ENCODE peak calls at places on chromosomes 7 and 10, in ten cellular contexts. K is AG09319, P is DND-41, V is mesothelial cell of epicardium, D is astrocyte, H is fibroblast of mammary gland, T is A549, M is fibroblast of the aortic adventitia, B is Peyer's patch, Q is kidney epithelial cell. C is an unnamed sample.

GRCh38 chr10:69853064-69853463 is 51.4 kb downstream of the COL13A1 start:
- DNase-seq in Q (no peak), B (no peak), T (no peak), M (no peak), V (no peak), H (no peak), P (no peak), D (no peak), K (no peak), C (no peak)

GRCh38 chr7:112161253-112162160 is 44.7 kb downstream of the DOCK4 start:
- DNase-seq in V (no peak), B (no peak), P (no peak), K (no peak), D (no peak), M (no peak), T (no peak), H (no peak), Q (no peak), C (no peak)

GRCh38 chr7:30363778-30364563 is 79.6 kb downstream of the ZNRF2 start:
- DNase-seq in P (no peak), H (no peak), K (no peak), B (no peak), M (no peak), T (no peak), Q (no peak), D (no peak), V (no peak), C (no peak)

GRCh38 chr10:100683004-100683403 is 62.4 kb upstream of the PAX2 start:
- DNase-seq in M (no peak), Q (no peak), D (no peak), K (no peak), H (no peak), V (no peak), T (no peak), P (no peak), B (no peak), C (no peak)

GRCh38 chr7:95213809-95214492 is 110.4 kb downstream of the PON1 start:
- DNase-seq in V (no peak), B (no peak), Q (no peak), P (no peak), D (peak; percentile 96), M (peak; percentile 94), K (no peak), H (peak; percentile 99), T (peak; percentile 13), C (no peak)

GRCh38 chr7:17584822-17585221 is 286.4 kb downstream of the AHR start:
- DNase-seq in D (peak; percentile 93), K (no peak), V (no peak), B (no peak), H (peak; percentile 29), Q (no peak), M (peak; percentile 25), T (no peak), P (no peak), C (peak; percentile 10)

GRCh38 chr7:25521236-25521635 is 292.9 kb upstream of the NPVF start:
- DNase-seq in K (no peak), T (no peak), D (no peak), P (no peak), M (no peak), B (no peak), H (no peak), V (no peak), Q (no peak), C (no peak)

GRCh38 chr7:91089382-91089963 is 174.8 kb upstream of the FZD1 start:
- DNase-seq in H (peak; percentile 57), T (peak; percentile 24), P (no peak), K (no peak), B (no peak), M (peak; percentile 68), V (no peak), Q (no peak), D (peak; percentile 11), C (no peak)

GRCh38 chr7:133310232-133310852 is 57.5 kb downstream of the EXOC4 start:
- DNase-seq in P (no peak), B (no peak), D (no peak), H (no peak), Q (no peak), M (peak; percentile 36), V (no peak), T (no peak), K (no peak), C (no peak)

GRCh38 chr7:21086688-21087087 is 300.0 kb upstream of the SP8 start:
- DNase-seq in Q (peak; percentile 53), B (no peak), D (peak; percentile 3), H (no peak), K (no peak), T (no peak), M (no peak), V (no peak), P (no peak), C (no peak)

GRCh38 chr7:140036224-140036651 is 26.5 kb downstream of the PARP12 start:
- DNase-seq in Q (no peak), H (peak; percentile 23), V (no peak), M (no peak), B (peak; percentile 15), T (no peak), K (no peak), D (peak; percentile 31), P (peak; percentile 19), C (no peak)

GRCh38 chr10:123986736-123987135 is 95.1 kb upstream of the CPXM2 start:
- DNase-seq in D (peak; percentile 7), Q (no peak), K (no peak), H (no peak), B (no peak), V (no peak), M (no peak), T (no peak), P (no peak), C (peak; percentile 55)

GRCh38 chr7:101156277-101156676 is 2.0 kb downstream of the AP1S1 start:
- DNase-seq in Q (no peak), D (no peak), M (no peak), B (no peak), H (no peak), T (no peak), V (no peak), P (no peak), K (no peak), C (no peak)
- TF ChIP-seq CTCF in Q (peak; percentile 13), D (peak; percentile 11), M (peak; percentile 17), B (no peak), H (peak; percentile 27), T (no peak), V (no peak), P (peak; percentile 26), K (no peak), C (peak; percentile 62)

DNA sequence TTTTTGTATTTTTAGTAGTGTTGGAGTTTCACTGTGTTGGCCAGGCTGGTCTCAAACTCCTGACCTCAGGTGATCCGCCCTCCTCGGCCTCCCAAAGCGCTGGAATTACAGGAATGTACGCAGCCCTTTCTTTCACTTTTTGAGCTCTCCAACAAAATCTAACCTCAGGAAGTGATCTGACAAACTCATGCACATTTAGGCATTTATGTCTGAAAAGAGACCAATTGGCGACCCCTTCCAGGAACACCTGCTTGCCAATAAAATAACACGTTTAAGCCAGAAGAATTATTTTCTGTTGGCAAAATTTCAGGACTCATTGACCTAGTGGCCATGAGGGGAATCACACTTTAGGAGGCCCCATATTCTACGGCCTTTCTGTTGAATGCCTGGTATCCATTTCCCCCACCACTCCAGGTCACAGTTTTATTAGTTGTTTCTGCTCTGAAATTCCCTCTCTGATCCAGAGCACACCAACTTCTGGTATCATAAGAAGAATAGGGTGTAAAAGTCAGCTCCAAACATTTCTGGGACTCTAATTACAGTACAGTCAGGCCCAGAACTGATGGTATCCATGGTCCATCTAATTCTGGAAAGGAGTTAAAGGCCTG is 65.8 kb upstream of the FRMD4A start:
- DNase-seq in V (no peak), K (no peak), D (peak; percentile 84), B (no peak), Q (no peak), P (no peak), M (peak; percentile 71), T (no peak), H (peak; percentile 27), C (peak; percentile 52)
- TF ChIP-seq CTCF in V (peak; percentile 87), K (peak; percentile 52), D (peak; percentile 75), B (no peak), Q (peak; percentile 48), P (peak; percentile 31), M (peak; percentile 74), T (no peak), H (peak; percentile 71), C (peak; percentile 85)

GRCh38 chr7:156109988-156110387 is 297.7 kb upstream of the SHH start:
- DNase-seq in T (no peak), K (no peak), M (no peak), P (no peak), H (no peak), Q (no peak), V (no peak), D (no peak), B (no peak), C (no peak)

GRCh38 chr7:156109076-156109475 is 296.8 kb upstream of the SHH start:
- DNase-seq in D (no peak), B (no peak), P (no peak), T (no peak), M (no peak), Q (no peak), K (no peak), V (no peak), H (no peak), C (no peak)

GRCh38 chr7:156105337-156106106 is 293.3 kb upstream of the SHH start:
- DNase-seq in P (no peak), Q (no peak), D (no peak), B (no peak), H (no peak), M (no peak), T (no peak), V (no peak), K (no peak), C (no peak)

GRCh38 chr7:156106107-156106426 is 293.8 kb upstream of the SHH start:
- DNase-seq in V (no peak), M (no peak), D (no peak), T (no peak), B (no peak), K (no peak), H (no peak), P (no peak), Q (no peak), C (no peak)

GRCh38 chr7:156107957-156108356 is 295.7 kb upstream of the SHH start:
- DNase-seq in K (no peak), M (no peak), T (no peak), H (no peak), P (no peak), V (no peak), D (no peak), Q (no peak), B (no peak), C (no peak)
- TF ChIP-seq CTCF in K (no peak), M (no peak), T (no peak), H (no peak), P (no peak), V (no peak), D (no peak), Q (no peak), B (no peak), C (no peak)

DNA sequence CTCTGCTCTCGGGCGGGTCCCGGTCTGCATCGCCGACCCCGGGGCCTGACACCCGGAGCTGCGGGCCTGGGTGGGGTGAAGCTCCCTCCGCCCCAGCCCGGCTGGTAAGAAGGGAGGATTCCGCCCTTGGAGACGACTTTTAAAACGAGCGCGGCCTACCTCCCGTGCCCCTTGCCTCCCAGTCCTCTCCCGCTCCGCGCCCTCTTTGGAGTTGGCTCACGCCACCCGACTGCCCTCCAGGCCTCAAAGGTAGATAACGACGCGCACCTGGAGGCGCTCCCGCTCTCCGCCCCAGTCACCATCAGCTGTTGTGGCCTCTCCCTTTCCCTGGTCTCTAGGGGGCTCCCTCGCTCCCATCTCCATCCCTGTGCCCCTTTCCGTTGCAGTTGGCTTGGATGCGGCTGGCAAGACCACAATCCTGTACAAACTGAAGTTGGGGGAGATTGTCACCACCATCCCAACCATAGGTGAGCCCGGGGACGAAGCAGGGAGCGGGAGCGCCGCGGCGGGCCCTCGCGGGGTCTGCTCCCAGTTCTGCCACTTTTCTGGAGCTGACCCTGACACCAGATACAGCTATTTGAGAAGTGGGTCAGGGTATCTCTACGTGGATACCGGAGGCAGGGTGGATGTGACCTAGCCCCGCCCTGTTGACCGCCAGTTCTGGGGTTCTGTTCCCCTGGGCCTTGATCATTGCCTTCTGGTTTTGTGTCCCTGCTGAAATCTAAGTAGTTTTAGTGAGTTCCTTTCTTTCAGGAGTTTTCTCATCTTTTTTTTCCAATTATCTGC is 679 bp downstream of the ARF5 start:
- DNase-seq in D (peak; percentile 20), P (peak; percentile 46), M (peak; percentile 51), K (peak; percentile 20), Q (no peak), B (no peak), T (peak; percentile 60), H (peak; percentile 44), V (peak; percentile 71), C (peak; percentile 20)
- TF ChIP-seq CTCF in D (peak; percentile 43), P (peak; percentile 69), M (peak; percentile 59), K (peak; percentile 64), Q (peak; percentile 73), B (peak; percentile 33), T (peak; percentile 65), H (peak; percentile 49), V (no peak), C (peak; percentile 74)

C was measured in HFFc6.